ENCODE peak calls at places on chromosomes 4 and X, in nine cellular contexts. One of them, this sample, is unnamed.

GRCh38 chrX:476724-477075 is 90.0 kb upstream of the PPP2R3B start:
- DNase-seq in GM12878: no peak
- DNase-seq in GM12892: no peak
- DNase-seq in prostate gland: no peak
- DNase-seq in breast epithelium: no peak
- DNase-seq in HepG2: no peak
- DNase-seq in esophagus muscularis mucosa: no peak
- DNase-seq in GM23338: no peak
- DNase-seq in HCT116: no peak
- DNase-seq in this sample: no peak

GRCh38 chr4:7924163-7924562 is 15.5 kb downstream of the AFAP1 start:
- DNase-seq in HCT116: no peak
- DNase-seq in breast epithelium: no peak
- DNase-seq in GM23338: no peak
- DNase-seq in esophagus muscularis mucosa: no peak
- DNase-seq in GM12878: no peak
- DNase-seq in prostate gland: no peak
- DNase-seq in HepG2: peak; percentile 80
- DNase-seq in GM12892: no peak
- DNase-seq in this sample: no peak

GRCh38 chr4:38979081-38979480 is 53.1 kb downstream of the TMEM156 start:
- DNase-seq in GM23338: no peak
- DNase-seq in GM12878: no peak
- DNase-seq in breast epithelium: no peak
- DNase-seq in esophagus muscularis mucosa: no peak
- DNase-seq in HCT116: no peak
- DNase-seq in prostate gland: no peak
- DNase-seq in HepG2: no peak
- DNase-seq in GM12892: no peak
- DNase-seq in this sample: no peak

GRCh38 chr4:70994069-70994366 is 569 bp downstream of the DCK start:
- DNase-seq in GM12892: no peak
- DNase-seq in HCT116: no peak
- DNase-seq in GM23338: peak; percentile 51
- DNase-seq in HepG2: peak; percentile 15
- DNase-seq in breast epithelium: no peak
- DNase-seq in GM12878: no peak
- DNase-seq in prostate gland: no peak
- DNase-seq in esophagus muscularis mucosa: no peak
- DNase-seq in this sample: no peak

GRCh38 chrX:13774696-13775095 is 40.1 kb downstream of the OFD1 start:
- DNase-seq in breast epithelium: no peak
- DNase-seq in prostate gland: no peak
- DNase-seq in HCT116: no peak
- DNase-seq in HepG2: no peak
- DNase-seq in GM12878: no peak
- DNase-seq in esophagus muscularis mucosa: no peak
- DNase-seq in GM12892: no peak
- DNase-seq in GM23338: no peak
- DNase-seq in this sample: no peak

GRCh38 chr4:158003212-158003611 is 169.6 kb downstream of the GASK1B start:
- DNase-seq in esophagus muscularis mucosa: no peak
- DNase-seq in HCT116: no peak
- DNase-seq in GM12892: no peak
- DNase-seq in breast epithelium: no peak
- DNase-seq in GM12878: no peak
- DNase-seq in prostate gland: no peak
- DNase-seq in GM23338: no peak
- DNase-seq in HepG2: no peak
- DNase-seq in this sample: no peak

GRCh38 chrX:135892781-135893180 is 463 bp downstream of the CT45A10 start:
- DNase-seq in GM12878: no peak
- DNase-seq in HCT116: no peak
- DNase-seq in breast epithelium: no peak
- DNase-seq in GM12892: no peak
- DNase-seq in HepG2: no peak
- DNase-seq in esophagus muscularis mucosa: no peak
- DNase-seq in prostate gland: no peak
- DNase-seq in GM23338: no peak
- DNase-seq in this sample: no peak

GRCh38 chr4:153117554-153117953 is 86.7 kb upstream of the TRIM2 start:
- DNase-seq in esophagus muscularis mucosa: no peak
- DNase-seq in GM12878: no peak
- DNase-seq in HCT116: no peak
- DNase-seq in HepG2: no peak
- DNase-seq in breast epithelium: no peak
- DNase-seq in prostate gland: no peak
- DNase-seq in GM23338: peak; percentile 23
- DNase-seq in GM12892: no peak
- DNase-seq in this sample: no peak

GRCh38 chr4:8067274-8067936 is 91.2 kb downstream of the ABLIM2 start:
- DNase-seq in breast epithelium: no peak
- DNase-seq in GM12878: no peak
- DNase-seq in prostate gland: no peak
- DNase-seq in esophagus muscularis mucosa: no peak
- DNase-seq in GM23338: no peak
- DNase-seq in GM12892: no peak
- DNase-seq in HCT116: no peak
- DNase-seq in HepG2: no peak
- DNase-seq in this sample: no peak

GRCh38 chr4:118981839-118982381 is 93.3 kb downstream of the SYNPO2 start:
- DNase-seq in HepG2: peak; percentile 56
- DNase-seq in esophagus muscularis mucosa: no peak
- DNase-seq in prostate gland: peak; percentile 65
- DNase-seq in GM12892: peak; percentile 23
- DNase-seq in HCT116: peak; percentile 55
- DNase-seq in breast epithelium: peak; percentile 77
- DNase-seq in GM23338: peak; percentile 82
- DNase-seq in GM12878: no peak
- DNase-seq in this sample: peak; percentile 64

DNA sequence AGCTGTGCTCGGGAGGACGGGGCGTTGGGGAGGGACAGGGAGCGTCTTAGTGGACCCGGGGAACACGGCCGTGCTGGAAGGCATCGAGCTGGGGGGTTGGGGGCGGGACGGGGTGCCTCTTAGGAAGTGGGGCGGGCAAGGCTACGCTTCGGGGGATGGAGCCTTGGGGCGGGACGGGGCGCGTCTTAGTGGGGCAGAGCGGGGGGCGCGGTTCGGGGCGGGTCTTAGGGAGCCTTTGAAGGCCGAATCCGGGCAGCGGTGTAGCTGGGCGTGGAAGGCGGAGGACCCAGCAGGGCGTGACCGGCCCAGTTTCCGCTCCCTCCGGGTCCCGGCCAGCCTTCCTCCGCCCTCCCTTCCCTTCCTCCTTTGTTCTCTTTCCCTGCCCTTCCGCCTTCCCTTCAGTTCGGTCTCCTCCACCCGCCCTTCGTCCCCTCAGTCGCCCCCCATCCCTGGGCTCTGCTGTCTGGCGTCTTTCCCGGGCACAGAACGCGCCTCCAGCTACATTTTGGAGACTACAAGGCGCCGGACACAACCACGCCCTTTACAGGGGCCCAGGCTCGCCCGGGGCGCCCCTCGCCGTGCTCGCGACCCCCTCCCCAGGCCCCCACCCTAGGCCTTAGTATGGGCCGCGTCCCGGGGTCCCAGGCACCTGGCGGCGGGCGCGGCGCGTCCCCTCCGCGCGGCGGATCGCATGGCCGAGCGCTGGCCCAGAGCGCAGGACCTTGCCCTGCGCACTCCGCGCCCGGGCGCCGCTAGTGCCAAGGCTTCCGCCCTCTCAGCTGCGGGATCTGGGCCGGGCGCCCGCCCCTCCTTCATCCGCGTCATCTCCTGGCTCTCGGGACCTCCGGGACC is at the start of gene ARSD:
- DNase-seq in GM12892: peak; percentile 30
- DNase-seq in esophagus muscularis mucosa: peak; percentile 96
- DNase-seq in HepG2: peak; percentile 74
- DNase-seq in prostate gland: peak; percentile 78
- DNase-seq in GM12878: no peak
- DNase-seq in HCT116: peak; percentile 55
- DNase-seq in GM23338: peak; percentile 88
- DNase-seq in breast epithelium: peak; percentile 90
- DNase-seq in this sample: peak; percentile 79
- TF ChIP-seq POLR2AphosphoS5 in GM12892: no peak
- TF ChIP-seq POLR2AphosphoS5 in esophagus muscularis mucosa: peak; percentile 91
- TF ChIP-seq POLR2AphosphoS5 in HepG2: peak; percentile 64
- TF ChIP-seq POLR2AphosphoS5 in prostate gland: peak; percentile 76
- TF ChIP-seq POLR2AphosphoS5 in GM12878: no peak
- TF ChIP-seq POLR2AphosphoS5 in HCT116: peak; percentile 29
- TF ChIP-seq POLR2AphosphoS5 in GM23338: peak; percentile 79
- TF ChIP-seq POLR2AphosphoS5 in breast epithelium: peak; percentile 84
- TF ChIP-seq POLR2AphosphoS5 in this sample: peak; percentile 77

GRCh38 chrX:53377464-53377863 is 45.0 kb downstream of the SMC1A start:
- DNase-seq in GM12892: no peak
- DNase-seq in HCT116: no peak
- DNase-seq in HepG2: no peak
- DNase-seq in prostate gland: no peak
- DNase-seq in esophagus muscularis mucosa: no peak
- DNase-seq in GM12878: no peak
- DNase-seq in GM23338: no peak
- DNase-seq in breast epithelium: no peak
- DNase-seq in this sample: no peak

GRCh38 chrX:53379008-53379710 is 43.3 kb downstream of the SMC1A start:
- DNase-seq in GM12892: no peak
- DNase-seq in esophagus muscularis mucosa: no peak
- DNase-seq in prostate gland: no peak
- DNase-seq in HCT116: no peak
- DNase-seq in breast epithelium: no peak
- DNase-seq in GM23338: no peak
- DNase-seq in HepG2: no peak
- DNase-seq in GM12878: no peak
- DNase-seq in this sample: no peak

GRCh38 chrX:53374923-53375322 is 47.5 kb downstream of the SMC1A start:
- DNase-seq in breast epithelium: no peak
- DNase-seq in GM12878: no peak
- DNase-seq in GM23338: peak; percentile 17
- DNase-seq in HepG2: no peak
- DNase-seq in HCT116: no peak
- DNase-seq in esophagus muscularis mucosa: no peak
- DNase-seq in GM12892: no peak
- DNase-seq in prostate gland: no peak
- DNase-seq in this sample: no peak

GRCh38 chrX:53373307-53373706 is 49.1 kb downstream of the SMC1A start:
- DNase-seq in GM12892: no peak
- DNase-seq in GM23338: no peak
- DNase-seq in GM12878: no peak
- DNase-seq in prostate gland: no peak
- DNase-seq in breast epithelium: no peak
- DNase-seq in HepG2: no peak
- DNase-seq in esophagus muscularis mucosa: no peak
- DNase-seq in HCT116: no peak
- DNase-seq in this sample: no peak

DNA sequence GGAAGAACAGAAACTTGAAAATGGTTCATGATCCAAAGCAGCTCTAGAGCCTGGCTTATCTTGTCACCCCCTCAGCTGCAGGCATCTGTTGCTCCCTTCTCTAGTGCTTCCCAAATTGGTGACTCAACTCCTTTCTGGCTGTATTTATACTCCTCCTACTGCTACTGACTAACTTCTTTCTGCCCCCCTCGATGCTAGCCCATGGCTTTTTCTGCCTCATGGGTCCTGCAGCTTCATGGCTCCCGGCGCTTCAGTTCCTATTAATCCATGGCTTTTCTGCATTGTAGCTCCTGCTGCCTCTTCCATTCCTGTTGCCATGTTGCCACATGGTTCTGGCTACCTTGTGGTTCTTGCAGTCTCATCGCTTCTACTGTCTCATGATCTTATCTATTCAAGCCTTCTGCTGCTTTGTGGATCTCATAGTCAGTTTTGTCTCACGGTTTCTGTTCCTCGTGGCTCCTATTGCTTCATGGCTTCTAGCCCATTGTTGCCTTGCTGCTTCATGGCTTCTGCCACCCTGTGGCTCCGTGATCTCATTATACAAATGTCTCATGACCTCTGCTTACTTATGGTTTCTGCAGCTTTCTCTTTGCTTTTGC is 48.1 kb downstream of the SMC1A start:
- DNase-seq in HCT116: no peak
- DNase-seq in GM12892: no peak
- DNase-seq in prostate gland: no peak
- DNase-seq in HepG2: no peak
- DNase-seq in esophagus muscularis mucosa: no peak
- DNase-seq in GM23338: no peak
- DNase-seq in GM12878: no peak
- DNase-seq in breast epithelium: no peak
- DNase-seq in this sample: no peak
- TF ChIP-seq POLR2AphosphoS5 in HCT116: no peak
- TF ChIP-seq POLR2AphosphoS5 in GM12892: no peak
- TF ChIP-seq POLR2AphosphoS5 in prostate gland: no peak
- TF ChIP-seq POLR2AphosphoS5 in HepG2: no peak
- TF ChIP-seq POLR2AphosphoS5 in esophagus muscularis mucosa: no peak
- TF ChIP-seq POLR2AphosphoS5 in GM23338: no peak
- TF ChIP-seq POLR2AphosphoS5 in GM12878: no peak
- TF ChIP-seq POLR2AphosphoS5 in breast epithelium: no peak
- TF ChIP-seq POLR2AphosphoS5 in this sample: no peak

GRCh38 chr4:110622841-110623709 is at the start of gene PITX2:
- DNase-seq in breast epithelium: peak; percentile 61
- DNase-seq in prostate gland: peak; percentile 45
- DNase-seq in HepG2: no peak
- DNase-seq in GM12878: no peak
- DNase-seq in GM12892: peak; percentile 63
- DNase-seq in esophagus muscularis mucosa: peak; percentile 98
- DNase-seq in GM23338: peak; percentile 99
- DNase-seq in HCT116: peak; percentile 92
- DNase-seq in this sample: peak; percentile 89
- TF ChIP-seq POLR2AphosphoS5 in breast epithelium: no peak
- TF ChIP-seq POLR2AphosphoS5 in prostate gland: no peak
- TF ChIP-seq POLR2AphosphoS5 in HepG2: no peak
- TF ChIP-seq POLR2AphosphoS5 in GM12878: no peak
- TF ChIP-seq POLR2AphosphoS5 in GM12892: no peak
- TF ChIP-seq POLR2AphosphoS5 in esophagus muscularis mucosa: peak; percentile 95
- TF ChIP-seq POLR2AphosphoS5 in GM23338: no peak
- TF ChIP-seq POLR2AphosphoS5 in HCT116: peak; percentile 82
- TF ChIP-seq POLR2AphosphoS5 in this sample: no peak

DNA sequence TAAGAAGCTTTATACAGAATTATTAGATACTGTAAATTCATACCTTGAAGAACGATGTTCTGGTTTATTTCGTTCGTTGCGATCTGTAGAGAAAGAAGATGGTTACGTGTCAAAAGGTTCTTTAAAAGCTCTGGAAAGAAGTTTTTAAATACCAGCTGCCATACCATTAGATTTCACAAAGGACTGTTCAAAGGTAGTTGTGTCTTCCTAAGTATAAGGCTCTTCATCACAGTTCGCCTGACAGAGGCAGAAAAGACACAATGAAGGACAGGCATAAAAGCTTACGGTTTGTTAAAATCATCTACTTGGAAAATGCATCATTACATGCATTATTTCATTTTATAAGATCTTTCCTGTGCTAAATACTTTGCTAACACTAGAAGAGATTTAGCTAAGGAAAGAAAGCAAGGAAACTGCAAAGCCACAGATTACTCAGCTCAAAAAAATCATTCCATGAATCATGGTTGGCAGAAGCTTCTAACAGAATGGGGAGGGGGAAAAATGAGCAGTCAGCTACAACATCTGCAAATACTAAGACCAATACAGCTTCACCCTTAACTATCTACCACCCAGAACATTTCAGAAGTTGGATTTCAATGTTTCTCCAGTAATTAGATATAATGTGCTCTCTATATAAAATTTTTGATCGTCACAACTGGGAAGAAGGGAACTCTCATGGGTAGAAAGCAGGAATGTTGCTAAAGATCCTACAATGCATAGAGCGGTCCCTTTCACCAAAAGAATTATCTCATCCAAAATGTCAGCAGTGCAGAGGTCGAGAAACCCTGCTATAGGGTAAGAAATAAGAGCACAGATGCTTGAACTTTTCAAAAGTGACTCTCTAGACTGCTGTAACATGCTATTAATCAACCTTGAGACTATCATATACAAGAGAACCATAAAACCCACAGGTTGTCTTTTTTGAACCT is 50.7 kb upstream of the PRSS48 start:
- DNase-seq in breast epithelium: no peak
- DNase-seq in HCT116: peak; percentile 24
- DNase-seq in esophagus muscularis mucosa: peak; percentile 7
- DNase-seq in prostate gland: no peak
- DNase-seq in GM23338: no peak
- DNase-seq in HepG2: no peak
- DNase-seq in GM12878: no peak
- DNase-seq in GM12892: no peak
- DNase-seq in this sample: peak; percentile 92
- TF ChIP-seq POLR2AphosphoS5 in breast epithelium: no peak
- TF ChIP-seq POLR2AphosphoS5 in HCT116: no peak
- TF ChIP-seq POLR2AphosphoS5 in esophagus muscularis mucosa: peak; percentile 57
- TF ChIP-seq POLR2AphosphoS5 in prostate gland: no peak
- TF ChIP-seq POLR2AphosphoS5 in GM23338: no peak
- TF ChIP-seq POLR2AphosphoS5 in HepG2: no peak
- TF ChIP-seq POLR2AphosphoS5 in GM12878: no peak
- TF ChIP-seq POLR2AphosphoS5 in GM12892: no peak
- TF ChIP-seq POLR2AphosphoS5 in this sample: no peak